ENCODE peak calls at places on chromosome 5, in ten cellular contexts. R, N, E, P, W, A, Y, G, T and Z are unnamed samples.

GRCh38 chr5:78799254-78800017 is 150.9 kb upstream of the LHFPL2 start:
- DNase-seq in R (peak), N (no peak), E (no peak), P (peak), W (peak), A (no peak), Y (no peak), G (no peak), T (peak), Z (peak)

GRCh38 chr5:82635561-82636288 is 357.6 kb upstream of the RPS23 start:
- DNase-seq in R (peak), N (no peak), E (no peak), P (peak), W (no peak), A (no peak), Y (no peak), G (no peak), T (peak), Z (peak)

GRCh38 chr5:158051036-158051435 is 192.1 kb upstream of the CLINT1 start:
- DNase-seq in R (no peak), N (no peak), E (no peak), P (peak), W (no peak), A (no peak), Y (no peak), G (no peak), T (no peak), Z (no peak)

GRCh38 chr5:142512680-142513042 is 173.2 kb downstream of the FGF1 start:
- DNase-seq in R (peak), N (no peak), E (no peak), P (peak), W (peak), A (no peak), Y (no peak), G (no peak), T (peak), Z (no peak)

GRCh38 chr5:177957241-177957640 is 38.8 kb downstream of the PROP1 start:
- DNase-seq in R (no peak), N (no peak), E (no peak), P (no peak), W (no peak), A (no peak), Y (no peak), G (no peak), T (no peak), Z (no peak)

GRCh38 chr5:33037101-33037500 is 326.0 kb downstream of the NPR3 start:
- DNase-seq in R (no peak), N (no peak), E (no peak), P (no peak), W (no peak), A (no peak), Y (no peak), G (no peak), T (no peak), Z (no peak)

GRCh38 chr5:122076023-122076422 is 2.0 kb downstream of the LOX start:
- DNase-seq in R (peak), N (no peak), E (no peak), P (no peak), W (peak), A (no peak), Y (no peak), G (no peak), T (no peak), Z (no peak)

GRCh38 chr5:129377504-129377903 is 82.6 kb upstream of the ADAMTS19 start:
- DNase-seq in R (no peak), N (no peak), E (no peak), P (no peak), W (no peak), A (no peak), Y (peak), G (no peak), T (no peak), Z (no peak)

GRCh38 chr5:38404667-38405276 is 146.4 kb downstream of the EGFLAM start:
- DNase-seq in R (no peak), N (no peak), E (peak), P (no peak), W (no peak), A (no peak), Y (no peak), G (no peak), T (no peak), Z (no peak)

GRCh38 chr5:153158608-153159007 is 331.9 kb upstream of the GRIA1 start:
- DNase-seq in R (peak), N (no peak), E (no peak), P (peak), W (peak), A (no peak), Y (no peak), G (no peak), T (no peak), Z (no peak)

GRCh38 chr5:124001216-124001615 is 489.2 kb downstream of the CSNK1G3 start:
- DNase-seq in R (no peak), N (no peak), E (no peak), P (no peak), W (no peak), A (no peak), Y (no peak), G (no peak), T (no peak), Z (no peak)

GRCh38 chr5:52491071-52491828 is 296.5 kb upstream of the ITGA1 start:
- DNase-seq in R (no peak), N (no peak), E (no peak), P (no peak), W (no peak), A (no peak), Y (peak), G (peak), T (no peak), Z (no peak)

GRCh38 chr5:2186472-2187015 is 303.8 kb upstream of the IRX4 start:
- DNase-seq in R (no peak), N (no peak), E (no peak), P (no peak), W (no peak), A (peak), Y (no peak), G (no peak), T (no peak), Z (no peak)

GRCh38 chr5:16456103-16456832 is 9.3 kb downstream of the ZNF622 start:
- DNase-seq in R (peak), N (no peak), E (no peak), P (peak), W (peak), A (peak), Y (peak), G (peak), T (peak), Z (peak)

GRCh38 chr5:95907067-95907705 is 54.5 kb downstream of the ELL2 start:
- DNase-seq in R (no peak), N (no peak), E (no peak), P (no peak), W (no peak), A (no peak), Y (no peak), G (no peak), T (no peak), Z (no peak)

GRCh38 chr5:137516251-137516797 is 17.2 kb upstream of the SPOCK1 start:
- DNase-seq in R (no peak), N (no peak), E (no peak), P (no peak), W (no peak), A (no peak), Y (no peak), G (no peak), T (no peak), Z (no peak)

GRCh38 chr5:110853267-110853666 is 114.5 kb downstream of the SLC25A46 start:
- DNase-seq in R (peak), N (no peak), E (no peak), P (peak), W (peak), A (no peak), Y (no peak), G (no peak), T (no peak), Z (no peak)

GRCh38 chr5:143019614-143020515 is 249.7 kb downstream of the ARHGAP26 start:
- DNase-seq in R (no peak), N (no peak), E (no peak), P (no peak), W (no peak), A (no peak), Y (no peak), G (peak), T (no peak), Z (no peak)

GRCh38 chr5:93313672-93314071 is 267.3 kb downstream of the NR2F1-AS1 start:
- DNase-seq in R (no peak), N (no peak), E (no peak), P (no peak), W (no peak), A (no peak), Y (no peak), G (no peak), T (no peak), Z (no peak)

GRCh38 chr5:116652903-116653302 is 78.3 kb upstream of the SEMA6A start:
- DNase-seq in R (no peak), N (no peak), E (no peak), P (no peak), W (no peak), A (no peak), Y (no peak), G (no peak), T (no peak), Z (no peak)

GRCh38 chr5:65837139-65837538 is 89.2 kb upstream of the ERBIN start:
- DNase-seq in R (peak), N (no peak), E (no peak), P (peak), W (peak), A (no peak), Y (no peak), G (no peak), T (peak), Z (no peak)

GRCh38 chr5:149596712-149597111 is 15.4 kb downstream of the ARHGEF37 start:
- DNase-seq in R (no peak), N (no peak), E (no peak), P (no peak), W (no peak), A (no peak), Y (no peak), G (no peak), T (no peak), Z (no peak)

GRCh38 chr5:125056641-125057345 is 310.4 kb upstream of the ZNF608 start:
- DNase-seq in R (no peak), N (no peak), E (no peak), P (no peak), W (no peak), A (no peak), Y (no peak), G (no peak), T (no peak), Z (no peak)

GRCh38 chr5:135287551-135287950 is 111.5 kb downstream of the MACROH2A1 start:
- DNase-seq in R (no peak), N (no peak), E (no peak), P (no peak), W (no peak), A (no peak), Y (no peak), G (no peak), T (no peak), Z (no peak)

GRCh38 chr5:2677689-2678088 is 73.8 kb downstream of the IRX2 start:
- DNase-seq in R (no peak), N (no peak), E (no peak), P (no peak), W (no peak), A (no peak), Y (no peak), G (no peak), T (no peak), Z (no peak)

GRCh38 chr5:137739737-137740136 is 3.8 kb upstream of the KLHL3 start:
- DNase-seq in R (no peak), N (no peak), E (no peak), P (no peak), W (no peak), A (no peak), Y (no peak), G (no peak), T (no peak), Z (no peak)

GRCh38 chr5:81751836-81752643 is 1.1 kb upstream of the SSBP2 start:
- DNase-seq in R (peak), N (no peak), E (no peak), P (no peak), W (peak), A (peak), Y (no peak), G (no peak), T (no peak), Z (no peak)